ENCODE peak calls at places on chromosomes 16 and 17, in ten cellular contexts. Q is transverse colon, A is adrenal gland, Y is A549, F is NB4, D is esophagus muscularis mucosa, T is K562, P is tibial nerve, I is body of pancreas, W is GM12891. X is an unnamed sample.

GRCh38 chr17:67671492-67671891 is 46.2 kb upstream of the NOL11 start:
- DNase-seq in P (no peak), Y (no peak), Q (no peak), A (no peak), W (no peak), T (no peak), I (no peak), D (no peak), F (no peak), X (no peak)

GRCh38 chr17:49223517-49224197 is 6.9 kb downstream of the PHOSPHO1 start:
- DNase-seq in A (peak; percentile 72), Q (peak; percentile 73), T (peak; percentile 63), I (peak; percentile 36), P (peak; percentile 58), F (peak; percentile 56), W (peak; percentile 65), D (no peak), Y (peak; percentile 87), X (peak; percentile 84)

GRCh38 chr16:64858076-64858475 is 263.8 kb downstream of the CDH11 start:
- DNase-seq in D (no peak), T (no peak), F (no peak), W (no peak), Q (no peak), Y (no peak), I (no peak), P (no peak), A (no peak), X (no peak)

GRCh38 chr16:72425571-72426341 is 253.8 kb upstream of the PMFBP1 start:
- DNase-seq in I (no peak), D (no peak), P (no peak), W (no peak), F (no peak), T (no peak), Q (no peak), A (no peak), Y (no peak), X (no peak)

GRCh38 chr17:73564856-73565255 is 79.4 kb downstream of the SDK2 start:
- DNase-seq in W (no peak), Y (no peak), F (no peak), A (no peak), P (no peak), T (no peak), Q (peak; percentile 17), D (no peak), I (no peak), X (no peak)

GRCh38 chr16:22692916-22693646 is 120.9 kb upstream of the HS3ST2 start:
- DNase-seq in W (no peak), I (no peak), P (no peak), F (no peak), T (no peak), Q (no peak), Y (no peak), D (no peak), A (no peak), X (no peak)

GRCh38 chr17:7499161-7499560 is 15.0 kb downstream of the POLR2A start:
- DNase-seq in F (no peak), Q (no peak), A (no peak), T (no peak), W (no peak), I (no peak), D (no peak), Y (no peak), P (no peak), X (no peak)

GRCh38 chr16:71873199-71873598 is 10.8 kb downstream of the ZNF821 start:
- DNase-seq in Y (no peak), T (no peak), F (no peak), Q (no peak), I (no peak), P (no peak), D (no peak), A (no peak), W (no peak), X (no peak)

GRCh38 chr16:22092143-22092933 is at the start of gene VWA3A:
- DNase-seq in W (no peak), F (no peak), I (peak; percentile 39), A (no peak), Y (no peak), Q (no peak), T (no peak), P (no peak), D (peak; percentile 88), X (no peak)

GRCh38 chr16:57187508-57187854 is 1.4 kb downstream of the RSPRY1 start:
- DNase-seq in I (peak; percentile 26), Y (peak; percentile 11), F (no peak), D (no peak), Q (no peak), P (no peak), T (no peak), A (no peak), W (no peak), X (no peak)

GRCh38 chr17:81741594-81742452 is 29.7 kb downstream of the SLC25A10 start:
- DNase-seq in I (no peak), Y (no peak), W (no peak), Q (no peak), T (no peak), F (no peak), A (no peak), D (no peak), P (no peak), X (peak; percentile 84)

GRCh38 chr17:64061157-64061898 is 40.9 kb upstream of the ICAM2 start:
- DNase-seq in T (no peak), I (no peak), W (no peak), D (no peak), A (no peak), Q (no peak), Y (no peak), F (no peak), P (no peak), X (no peak)

GRCh38 chr17:81382851-81383250 is 12.4 kb upstream of the BAHCC1 start:
- DNase-seq in I (no peak), P (no peak), Q (no peak), F (no peak), D (no peak), T (no peak), Y (no peak), A (no peak), W (no peak), X (no peak)

DNA sequence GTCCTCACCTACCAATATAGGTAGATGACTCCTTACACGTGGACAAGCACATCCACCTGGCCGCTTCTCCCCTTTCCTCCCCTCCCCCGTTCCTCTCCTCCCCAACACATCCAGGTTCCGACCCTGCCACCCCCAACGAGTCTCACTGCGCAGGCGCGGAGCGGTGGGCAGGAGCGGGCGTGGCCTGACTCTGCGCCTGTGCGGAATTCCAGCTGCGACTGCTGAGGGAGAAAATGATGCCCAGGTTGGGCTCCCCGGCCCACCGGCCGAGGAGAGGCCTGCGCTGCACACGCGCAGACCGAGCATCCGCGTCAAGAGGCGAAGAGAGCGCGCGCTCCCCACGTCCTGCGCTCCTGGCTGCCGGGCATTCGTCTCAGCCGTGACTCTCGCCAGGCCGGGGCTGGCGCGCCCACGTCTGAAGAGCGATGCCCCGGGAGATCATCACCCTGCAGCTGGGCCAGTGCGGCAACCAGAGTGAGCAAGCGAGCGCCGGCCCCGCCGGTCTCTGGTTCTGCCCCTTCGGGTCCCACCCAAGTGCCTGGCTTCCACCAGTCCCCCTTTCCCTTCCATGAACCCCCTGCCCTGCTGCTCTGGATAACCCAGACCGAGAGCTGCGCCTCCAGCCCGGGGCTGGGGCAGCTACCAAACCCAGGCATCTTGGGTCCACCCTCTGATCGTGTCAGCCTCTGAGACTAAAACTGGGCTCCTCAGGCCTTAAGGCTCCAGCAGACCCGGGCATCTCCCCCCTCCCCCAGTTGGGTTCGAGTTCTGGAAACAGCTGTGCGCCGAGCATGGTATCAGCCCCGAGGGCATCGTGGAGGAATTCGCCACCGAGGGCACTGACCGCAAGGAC is at the start of gene TUBG2:
- DNase-seq in A (peak; percentile 91), T (no peak), Y (peak; percentile 99), W (peak; percentile 81), I (peak; percentile 92), D (no peak), Q (peak; percentile 88), P (peak; percentile 75), F (peak; percentile 83), X (peak; percentile 83)
- TF ChIP-seq POLR2A in A (peak; percentile 91), T (no peak), Y (peak; percentile 98), W (no peak), I (peak; percentile 66), D (no peak), Q (peak; percentile 53), P (peak; percentile 75), F (peak; percentile 12), X (peak; percentile 97)

DNA sequence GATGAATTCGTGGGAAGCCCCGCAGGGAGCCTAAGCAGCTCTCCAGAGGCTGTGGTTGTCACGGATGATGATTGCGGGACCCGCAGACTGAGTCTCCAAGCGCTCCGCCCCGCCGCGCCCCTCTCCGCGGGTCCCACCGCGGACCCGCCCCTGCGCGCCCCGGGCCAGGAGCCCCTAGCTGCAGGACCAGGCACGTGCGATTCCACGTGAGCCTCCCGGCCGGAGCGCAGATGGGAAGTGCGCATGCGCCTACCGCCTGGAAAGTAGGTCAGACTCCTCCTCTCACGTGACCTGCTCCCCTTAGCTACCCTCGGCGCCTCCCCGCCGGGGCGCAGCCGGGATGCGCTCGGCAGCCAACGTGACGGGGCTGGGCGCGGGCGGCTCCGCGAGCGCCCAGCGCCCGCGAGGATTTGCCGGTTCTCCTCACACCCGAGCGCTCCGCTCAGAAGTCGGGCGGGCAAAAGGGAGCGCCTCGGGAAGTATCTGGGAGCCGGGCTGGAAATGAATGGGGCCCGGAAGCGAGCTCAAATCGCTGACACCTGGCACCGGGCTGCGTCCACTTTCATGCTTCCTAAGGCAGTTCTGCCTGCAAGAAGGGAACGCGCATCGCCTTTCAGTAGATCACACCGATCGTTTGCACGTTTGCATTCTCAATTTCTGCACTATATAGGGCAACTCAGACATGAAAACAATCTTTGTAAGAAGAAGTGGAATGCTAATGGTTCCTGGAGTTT is 26.4 kb upstream of the HLF start:
- DNase-seq in P (peak; percentile 94), D (peak; percentile 98), F (no peak), I (peak; percentile 93), W (peak; percentile 96), Y (peak; percentile 99), Q (peak; percentile 93), A (peak; percentile 94), T (peak; percentile 93), X (peak; percentile 89)
- TF ChIP-seq POLR2A in P (peak; percentile 68), D (no peak), F (no peak), I (peak; percentile 14), W (no peak), Y (peak; percentile 55), Q (no peak), A (peak; percentile 84), T (no peak), X (no peak)

GRCh38 chr16:51922476-51922875 is 624.5 kb downstream of the TOX3 start:
- DNase-seq in W (no peak), D (peak; percentile 10), Y (no peak), Q (no peak), F (no peak), A (no peak), I (no peak), T (no peak), P (no peak), X (no peak)
- TF ChIP-seq POLR2A in W (no peak), D (no peak), Y (no peak), Q (no peak), F (no peak), A (no peak), I (no peak), T (no peak), P (no peak), X (no peak)

DNA sequence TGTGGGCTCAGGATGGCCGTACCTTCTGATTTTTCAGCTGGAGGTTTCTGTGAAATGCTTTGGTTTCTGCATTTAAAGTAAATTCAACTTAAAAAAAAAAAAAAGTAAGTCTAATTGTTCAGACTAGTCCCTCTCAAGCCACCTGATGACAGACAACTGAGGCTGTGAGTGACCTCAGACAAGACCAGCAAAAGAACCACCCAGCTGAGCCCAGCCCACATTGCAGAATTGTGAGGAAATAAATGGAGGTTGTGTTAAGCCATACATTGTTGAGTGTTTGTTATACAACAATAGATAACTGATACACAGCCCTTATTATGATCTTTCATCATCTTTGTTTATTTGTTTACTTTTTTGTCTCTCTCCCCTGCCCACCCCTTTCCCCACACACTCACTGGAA is 44.7 kb upstream of the CMIP start:
- DNase-seq in P (no peak), F (no peak), A (no peak), W (no peak), I (no peak), Y (no peak), Q (no peak), T (no peak), D (no peak), X (no peak)
- TF ChIP-seq POLR2A in P (no peak), F (no peak), A (no peak), W (no peak), I (no peak), Y (no peak), Q (no peak), T (no peak), D (no peak), X (no peak)

X was measured in erythroblast.